ENCODE peak calls at places on chromosomes 5 and 9, in four cellular contexts. N is WTC11; Z is A172; K is stimulated activated CD4-positive, alpha-beta T cell treated with anti-CD3 and anti-CD28 coated beads, Interleukin-1b, Interleukin-23, amount 100 ng/mL, for 4 hours. C is an unnamed sample.

GRCh38 chr9:20620658-20621552 is 1.4 kb downstream of the MLLT3 start:
- DNase-seq in Z (peak), K (peak), N (no peak), C (peak)

GRCh38 chr9:128685636-128686489 is 3.2 kb upstream of the SET start:
- DNase-seq in K (peak), N (no peak), Z (no peak), C (no peak)

GRCh38 chr9:124840300-124840833 is 12.9 kb upstream of the WDR38 start:
- DNase-seq in N (peak), Z (no peak), K (no peak), C (no peak)

GRCh38 chr5:138950411-138951011 is 75.4 kb upstream of the LRRTM2 start:
- DNase-seq in N (no peak), Z (no peak), K (no peak), C (no peak)

GRCh38 chr5:937151-937924 is 44.7 kb downstream of the TRIP13 start:
- DNase-seq in K (no peak), N (no peak), Z (no peak), C (no peak)

GRCh38 chr5:61734966-61735365 is 402.9 kb downstream of the ZSWIM6 start:
- DNase-seq in Z (no peak), K (no peak), N (no peak), C (no peak)

GRCh38 chr5:141692533-141692888 is 10.5 kb upstream of the ARAP3 start:
- DNase-seq in K (no peak), N (no peak), Z (no peak), C (no peak)

GRCh38 chr5:176188085-176188484 is 50.1 kb upstream of the SIMC1 start:
- DNase-seq in K (no peak), Z (no peak), N (no peak), C (no peak)

GRCh38 chr5:159951834-159952233 is 35.6 kb downstream of the ADRA1B start:
- DNase-seq in K (no peak), Z (no peak), N (no peak), C (no peak)

GRCh38 chr5:61167382-61167781 is 5.1 kb upstream of the SMIM15 start:
- DNase-seq in Z (peak), N (no peak), K (no peak), C (no peak)

GRCh38 chr5:164353155-164353554 is 847.7 kb downstream of the MAT2B start:
- DNase-seq in Z (peak), K (no peak), N (no peak), C (no peak)

GRCh38 chr9:99866398-99866797 is 40.1 kb upstream of the STX17 start:
- DNase-seq in N (no peak), Z (no peak), K (no peak), C (no peak)

GRCh38 chr9:137456061-137456863 is 2.9 kb downstream of the NSMF start:
- DNase-seq in Z (no peak), K (no peak), N (no peak), C (no peak)

GRCh38 chr9:116342071-116342470 is 188.5 kb downstream of the PAPPA start:
- DNase-seq in Z (no peak), N (no peak), K (no peak), C (no peak)

GRCh38 chr9:37902804-37903580 is 935 bp downstream of the SLC25A51 start:
- DNase-seq in N (no peak), Z (peak), K (no peak), C (no peak)

C was measured in memory B cell.